ENCODE peak calls at places on chromosomes 11 and 22, in five cellular contexts. Q is KG1; G is central memory CD4-positive, alpha-beta T cell; Z is NCI-H1930; J is epithelial cell of esophagus. B is an unnamed sample.

GRCh38 chr11:133950874-133951483 is 5.8 kb downstream of the IGSF9B start:
- DNase-seq in G (no peak), Z (no peak), Q (no peak), J (no peak), B (no peak)

GRCh38 chr11:3092603-3093141 is 35.4 kb upstream of the CARS1 start:
- DNase-seq in G (no peak), Q (no peak), Z (no peak), J (no peak), B (no peak)

GRCh38 chr11:41309716-41310115 is 149.7 kb downstream of the LRRC4C start:
- DNase-seq in Q (no peak), J (no peak), G (no peak), Z (no peak), B (no peak)

GRCh38 chr11:67277231-67277961 is 11.1 kb downstream of the GRK2 start:
- DNase-seq in G (peak; percentile 95), Z (no peak), Q (peak; percentile 99), J (peak; percentile 69), B (peak; percentile 98)

GRCh38 chr11:69640260-69640994 is 529 bp upstream of the CCND1 start:
- DNase-seq in J (peak; percentile 46), G (no peak), Q (no peak), Z (no peak), B (no peak)

GRCh38 chr11:125207866-125208425 is 43.4 kb downstream of the PKNOX2 start:
- DNase-seq in G (no peak), J (peak; percentile 71), Q (no peak), Z (no peak), B (no peak)

GRCh38 chr11:35583843-35584242 is 34.4 kb upstream of the FJX1 start:
- DNase-seq in Z (no peak), Q (no peak), G (no peak), J (peak; percentile 21), B (no peak)

GRCh38 chr11:65811764-65812475 is 21.8 kb upstream of the SNX32 start:
- DNase-seq in J (no peak), Z (no peak), G (no peak), Q (no peak), B (no peak)

GRCh38 chr11:66858186-66858938 is 1.5 kb downstream of the LRFN4 start:
- DNase-seq in J (no peak), G (no peak), Z (no peak), Q (no peak), B (no peak)

GRCh38 chr22:47593911-47594311 is 831.5 kb downstream of the TBC1D22A start:
- DNase-seq in Q (no peak), J (no peak), G (no peak), Z (no peak), B (no peak)

GRCh38 chr11:77501748-77502147 is 27.9 kb upstream of the PAK1 start:
- DNase-seq in Q (peak; percentile 45), Z (no peak), G (no peak), J (no peak), B (no peak)

GRCh38 chr11:66734215-66734614 is 5.2 kb upstream of the SPTBN2 start:
- DNase-seq in Q (no peak), J (no peak), Z (no peak), G (no peak), B (no peak)

GRCh38 chr11:93529707-93530467 is 13.3 kb downstream of the SMCO4 start:
- DNase-seq in J (no peak), G (no peak), Z (no peak), Q (no peak), B (no peak)

GRCh38 chr11:36130401-36130800 is 158.8 kb downstream of the COMMD9 start:
- DNase-seq in G (no peak), Z (no peak), Q (no peak), J (peak; percentile 44), B (no peak)

GRCh38 chr22:20630873-20631617 is 123.6 kb downstream of the MED15 start:
- DNase-seq in Q (no peak), J (no peak), G (no peak), Z (no peak), B (no peak)

GRCh38 chr11:12084191-12084717 is 26.1 kb upstream of the MICAL2 start:
- DNase-seq in G (no peak), J (no peak), Q (no peak), Z (no peak), B (no peak)

GRCh38 chr11:45233121-45233803 is 52.9 kb downstream of the SYT13 start:
- DNase-seq in Q (peak; percentile 10), Z (peak; percentile 51), J (peak; percentile 65), G (peak; percentile 18), B (peak; percentile 43)

GRCh38 chr22:22074634-22075381 is 92.2 kb upstream of the TOP3B start:
- DNase-seq in Z (no peak), Q (no peak), J (peak; percentile 55), G (no peak), B (no peak)

GRCh38 chr11:108561535-108561991 is 32.0 kb downstream of the EXPH5 start:
- DNase-seq in J (no peak), Z (no peak), Q (no peak), G (no peak), B (no peak)

GRCh38 chr11:122145715-122146274 is 29.8 kb upstream of the BLID start:
- DNase-seq in J (peak; percentile 38), G (no peak), Q (no peak), Z (no peak), B (no peak)

GRCh38 chr11:132030896-132031295 is 660.5 kb downstream of the NTM start:
- DNase-seq in Z (no peak), J (no peak), G (no peak), Q (no peak), B (no peak)

GRCh38 chr11:128719556-128719824 is 25.6 kb downstream of the FLI1 start:
- DNase-seq in G (no peak), Z (no peak), Q (no peak), J (no peak), B (no peak)

GRCh38 chr11:93016595-93016994 is 47.1 kb downstream of the MTNR1B start:
- DNase-seq in Z (no peak), G (no peak), J (no peak), Q (no peak), B (no peak)

GRCh38 chr22:47400701-47401591 is 638.5 kb downstream of the TBC1D22A start:
- DNase-seq in J (no peak), Z (no peak), G (no peak), Q (no peak), B (no peak)

B was measured in CMK.